ENCODE peak calls at places on chromosomes 13 and 19, in four cellular contexts. L is HCT116, X is K562, N is HepG2. S is an unnamed sample. For H3K4me1, the result is how much of the 10 kb centered on the place peaks cover.

GRCh38 chr13:95723428-95723827 is 46.5 kb downstream of the DNAJC3 start:
- DNase-seq in L (no peak), X (no peak), N (no peak), S (no peak)

GRCh38 chr13:30906411-30906990 is 430 bp downstream of the MEDAG start:
- DNase-seq in L (no peak), X (no peak), N (no peak), S (no peak)

GRCh38 chr13:47287291-47287751 is 390.5 kb upstream of the HTR2A start:
- DNase-seq in L (no peak), X (no peak), N (no peak), S (no peak)

GRCh38 chr19:24071078-24071477 is 15.9 kb upstream of the ZNF254 start:
- DNase-seq in L (no peak), X (no peak), N (no peak), S (no peak)

GRCh38 chr19:31274266-31274963 is 74.8 kb downstream of the TSHZ3 start:
- DNase-seq in L (no peak), X (no peak), N (no peak), S (no peak)

GRCh38 chr13:112444001-112444311 is 67.8 kb downstream of the SPACA7 start:
- DNase-seq in L (peak), X (peak), N (peak), S (peak)

GRCh38 chr13:113013303-113013702 is 44.3 kb downstream of the MCF2L start:
- DNase-seq in L (no peak), X (no peak), N (no peak), S (no peak)

GRCh38 chr13:65789815-65790214 is 1440.3 kb downstream of the PCDH9 start:
- DNase-seq in L (no peak), X (no peak), N (no peak), S (no peak)

GRCh38 chr13:98482476-98483444 is 94.1 kb downstream of the STK24 start:
- DNase-seq in L (no peak), X (no peak), N (no peak), S (peak)
- H3K4me1 ChIP-seq in L (half or more), X (half or more), N (half or more), S (under half)

GRCh38 chr19:6587093-6587820 is 3.7 kb downstream of the CD70 start:
- DNase-seq in L (no peak), X (no peak), N (no peak), S (no peak)
- TF ChIP-seq TCF7L2 in L (no peak), X (no peak), N (no peak), S (no peak)

DNA sequence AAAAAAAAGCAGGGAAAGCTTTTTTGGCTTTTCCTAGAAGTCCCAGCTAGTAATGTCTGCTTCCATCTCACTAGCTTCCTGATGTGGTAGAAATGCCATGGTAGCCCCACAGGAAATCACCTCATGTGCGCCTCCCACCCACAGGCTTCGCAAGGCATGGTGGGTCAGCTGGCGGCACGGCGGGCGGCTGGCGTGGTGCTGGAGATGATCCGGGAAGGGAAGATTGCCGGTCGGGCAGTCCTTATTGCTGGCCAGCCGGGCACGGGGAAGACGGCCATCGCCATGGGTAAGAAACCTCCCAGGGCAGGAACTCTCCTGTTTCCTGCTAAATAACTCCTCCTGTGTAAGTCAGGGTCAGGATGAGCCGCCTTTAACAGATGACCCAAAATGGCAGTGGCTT is 10.4 kb downstream of the RUVBL2 start:
- DNase-seq in L (no peak), X (no peak), N (no peak), S (no peak)
- H3K4me1 ChIP-seq in L (under half), X (under half), N (under half), S (under half)

GRCh38 chr19:11560404-11560988 is 1.5 kb upstream of the ELOF1 start:
- DNase-seq in L (peak), X (peak), N (peak), S (peak)
- TF ChIP-seq TCF7L2 in L (no peak), X (no peak), N (no peak), S (no peak)

DNA sequence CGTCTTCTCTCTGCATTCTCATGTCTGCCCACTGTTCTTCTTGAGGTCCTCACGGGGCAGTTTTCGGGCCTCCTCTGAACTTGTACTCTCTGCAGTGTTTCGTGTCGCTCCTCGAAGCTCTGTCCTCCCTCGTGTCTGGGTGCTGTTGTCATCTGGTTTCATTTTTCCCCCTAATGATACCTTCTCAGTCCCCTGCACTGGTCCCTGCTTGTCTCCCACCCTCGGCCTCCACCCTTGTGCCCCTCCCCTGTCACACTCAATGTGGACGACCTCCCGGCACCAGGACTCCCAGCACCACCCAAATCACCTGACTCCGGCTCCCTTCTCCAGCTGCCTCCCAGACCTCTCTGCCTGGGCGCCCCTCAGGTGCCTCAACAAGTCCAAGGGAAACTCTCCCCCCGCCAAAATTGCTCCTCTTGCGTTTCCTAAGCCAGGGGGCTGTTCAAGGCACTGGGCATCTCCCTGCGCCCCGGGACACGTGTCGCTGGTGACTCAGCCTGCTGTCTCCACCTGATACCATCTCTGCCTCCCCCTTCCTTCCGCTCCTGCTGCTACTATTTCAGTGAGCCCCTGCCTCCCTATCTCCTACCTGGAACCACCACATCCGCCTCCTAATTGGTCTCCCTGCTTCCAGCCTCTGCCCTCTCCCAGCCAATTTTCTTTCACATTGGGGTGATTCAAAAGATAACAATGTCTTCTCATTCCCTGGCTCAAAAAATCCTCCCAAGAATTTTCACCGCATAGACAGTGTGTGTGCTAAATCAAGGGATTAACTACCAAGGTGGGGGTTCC is 49.5 kb downstream of the RFX2 start:
- DNase-seq in L (no peak), X (peak), N (no peak), S (no peak)
- H3K4me1 ChIP-seq in L (half or more), X (half or more), N (under half), S (under half)

GRCh38 chr13:73596382-73596781 is 537.6 kb downstream of the KLF5 start:
- DNase-seq in L (no peak), X (no peak), N (no peak), S (no peak)
- TF ChIP-seq TCF7L2 in L (no peak), X (no peak), N (no peak), S (no peak)

DNA sequence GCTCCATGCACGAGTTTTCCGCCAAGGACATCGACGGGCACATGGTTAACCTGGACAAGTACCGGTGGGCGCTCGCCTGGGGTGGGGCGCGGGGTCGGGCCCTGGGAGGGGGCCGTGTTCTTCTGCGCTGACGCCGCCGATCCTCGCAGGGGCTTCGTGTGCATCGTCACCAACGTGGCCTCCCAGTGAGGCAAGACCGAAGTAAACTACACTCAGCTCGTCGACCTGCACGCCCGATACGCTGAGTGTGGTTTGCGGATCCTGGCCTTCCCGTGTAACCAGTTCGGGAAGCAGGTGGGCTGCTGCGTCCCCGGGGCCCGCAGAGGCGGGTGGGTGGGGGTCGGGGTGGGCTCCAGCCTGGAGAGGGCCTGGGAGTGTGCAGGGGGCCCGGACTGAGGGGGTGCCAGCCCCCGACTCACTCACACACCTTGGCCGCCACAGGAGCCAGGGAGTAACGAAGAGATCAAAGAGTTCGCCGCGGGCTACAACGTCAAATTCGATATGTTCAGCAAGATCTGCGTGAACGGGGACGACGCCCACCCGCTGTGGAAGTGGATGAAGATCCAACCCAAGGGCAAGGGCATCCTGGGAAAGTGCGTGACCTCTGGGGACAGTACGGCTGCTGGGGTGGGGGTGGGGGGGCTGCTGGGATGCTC is 1.6 kb downstream of the GPX4 start:
- DNase-seq in L (no peak), X (no peak), N (no peak), S (no peak)
- H3K4me1 ChIP-seq in L (half or more), X (under half), N (half or more), S (under half)

DNA sequence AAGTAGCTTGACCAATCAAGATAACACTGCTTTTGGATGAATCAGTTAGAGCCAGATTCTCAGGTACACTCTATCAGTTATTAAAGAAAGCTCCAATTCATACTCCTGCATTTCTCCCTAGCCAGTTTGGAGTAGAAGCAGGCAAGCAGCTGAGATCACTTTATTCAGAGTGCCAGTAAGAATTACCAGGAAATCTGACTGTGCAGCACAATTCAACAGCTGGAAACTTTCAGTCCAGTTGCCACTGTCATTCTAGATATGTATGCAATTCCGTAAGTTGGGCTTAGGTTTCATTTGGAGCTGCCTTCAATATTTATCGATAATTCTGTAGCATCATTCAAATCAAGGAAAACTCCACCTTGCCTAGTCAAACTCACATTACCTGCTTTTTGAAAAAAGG is 2625.6 kb upstream of the PCDH20 start:
- DNase-seq in L (no peak), X (no peak), N (no peak), S (no peak)
- TF ChIP-seq TCF7L2 in L (no peak), X (no peak), N (no peak), S (no peak)

GRCh38 chr13:77299587-77299986 is 27.3 kb downstream of the MYCBP2 start:
- DNase-seq in L (no peak), X (no peak), N (no peak), S (no peak)
- H3K4me1 ChIP-seq in L (under half), X (under half), N (under half), S (under half)